ENCODE peak calls at places on chromosomes 13 and 19, in six cellular contexts. N, Y, I, D, L and Q are unnamed samples.

GRCh38 chr13:65855276-65855675 is 1374.9 kb downstream of the PCDH9 start:
- DNase-seq in D (no peak), L (no peak), Y (no peak), N (no peak), I (peak), Q (no peak)

GRCh38 chr19:5645409-5645808 is 22.5 kb downstream of the SAFB start:
- DNase-seq in D (no peak), Y (no peak), N (no peak), I (no peak), L (no peak), Q (no peak)

GRCh38 chr13:80037505-80037888 is 303.4 kb downstream of the SPRY2 start:
- DNase-seq in Y (no peak), L (no peak), D (no peak), N (peak), I (peak), Q (no peak)

GRCh38 chr13:48231080-48231479 is 1.9 kb upstream of the ITM2B start:
- DNase-seq in N (no peak), I (peak), D (no peak), Y (no peak), L (no peak), Q (no peak)

GRCh38 chr13:106348032-106348431 is 187.4 kb downstream of the EFNB2 start:
- DNase-seq in Y (no peak), D (no peak), L (no peak), I (peak), N (no peak), Q (no peak)

GRCh38 chr19:21164541-21164940 is 22.7 kb downstream of the ZNF431 start:
- DNase-seq in D (no peak), L (no peak), N (no peak), I (no peak), Y (no peak), Q (no peak)

GRCh38 chr19:8832132-8833021 is at the start of the genes MBD3L1 and ZNF558:
- DNase-seq in I (peak), D (peak), L (no peak), N (peak), Y (peak), Q (peak)

GRCh38 chr19:4640247-4641000 is 1.1 kb downstream of the TNFAIP8L1 start:
- DNase-seq in D (peak), I (no peak), L (no peak), N (no peak), Y (no peak), Q (no peak)

GRCh38 chr13:42275098-42275471 is 3.1 kb downstream of the AKAP11 start:
- DNase-seq in N (no peak), Y (no peak), L (no peak), D (no peak), I (no peak), Q (no peak)

GRCh38 chr19:8251025-8251472 is 41.9 kb downstream of the CERS4 start:
- DNase-seq in Y (peak), D (no peak), N (no peak), I (no peak), L (no peak), Q (no peak)

GRCh38 chr13:97780486-97780885 is 173.0 kb upstream of the IPO5 start:
- DNase-seq in L (no peak), Y (no peak), I (no peak), N (no peak), D (no peak), Q (no peak)

GRCh38 chr13:73708393-73708985 is 425.7 kb downstream of the KLF12 start:
- DNase-seq in Y (peak), N (peak), L (peak), D (no peak), I (peak), Q (no peak)

GRCh38 chr19:989381-990081 is 5.4 kb downstream of the WDR18 start:
- DNase-seq in D (no peak), I (no peak), N (no peak), Y (no peak), L (peak), Q (no peak)

GRCh38 chr19:57558525-57558924 is 1.1 kb downstream of the ZNF550 start:
- DNase-seq in Y (no peak), D (no peak), N (no peak), L (no peak), I (peak), Q (no peak)

GRCh38 chr19:4388171-4389063 is 11.9 kb downstream of the SH3GL1 start:
- DNase-seq in Y (peak), I (no peak), N (no peak), D (peak), L (no peak), Q (no peak)

GRCh38 chr13:22235285-22235949 is 564.5 kb downstream of the FGF9 start:
- DNase-seq in N (no peak), D (no peak), Y (no peak), I (no peak), L (no peak), Q (no peak)

GRCh38 chr13:78194904-78195639 is 276.4 kb upstream of the EDNRB start:
- DNase-seq in Y (no peak), L (no peak), D (no peak), I (peak), N (no peak), Q (no peak)

GRCh38 chr19:33621811-33622504 is at the start of gene CHST8:
- DNase-seq in I (peak), L (peak), N (no peak), Y (peak), D (no peak), Q (peak)

GRCh38 chr13:106865706-106866288 is 297.9 kb upstream of the ARGLU1 start:
- DNase-seq in I (no peak), N (no peak), L (no peak), Y (no peak), D (no peak), Q (no peak)

GRCh38 chr13:80199067-80199466 is 141.9 kb downstream of the SPRY2 start:
- DNase-seq in Y (no peak), I (no peak), N (no peak), L (no peak), D (no peak), Q (no peak)

GRCh38 chr13:31967155-31967554 is 64.4 kb upstream of the FRY start:
- DNase-seq in N (no peak), L (no peak), Y (no peak), D (no peak), I (no peak), Q (no peak)

GRCh38 chr13:91045351-91046034 is 302.0 kb upstream of the MIR17HG start:
- DNase-seq in N (no peak), I (no peak), Y (no peak), L (peak), D (no peak), Q (no peak)

GRCh38 chr19:16306728-16307402 is 17.8 kb upstream of the KLF2 start:
- DNase-seq in L (no peak), I (no peak), D (peak), Y (no peak), N (no peak), Q (no peak)

GRCh38 chr19:1466461-1467227 is 12.4 kb downstream of the C19orf25 start:
- DNase-seq in Y (no peak), D (no peak), N (no peak), L (no peak), I (no peak), Q (no peak)

GRCh38 chr19:14764401-14764800 is 14.0 kb downstream of the ADGRE2 start:
- DNase-seq in Y (no peak), I (no peak), L (no peak), D (peak), N (no peak), Q (no peak)

GRCh38 chr13:96899946-96900345 is 94.3 kb downstream of the OXGR1 start:
- DNase-seq in L (no peak), I (peak), Y (no peak), N (no peak), D (no peak), Q (no peak)

GRCh38 chr13:93190006-93190405 is 36.6 kb upstream of the GPC6 start:
- DNase-seq in Y (no peak), D (no peak), N (no peak), I (no peak), L (no peak), Q (no peak)

GRCh38 chr13:110716235-110716505 is 2.7 kb downstream of the ING1 start:
- DNase-seq in D (no peak), I (peak), L (no peak), N (no peak), Y (peak), Q (no peak)

GRCh38 chr19:17966497-17967257 is at the start of gene KCNN1:
- DNase-seq in L (peak), N (no peak), D (no peak), I (no peak), Y (no peak), Q (no peak)

GRCh38 chr13:40170091-40170490 is 496.4 kb downstream of the FOXO1 start:
- DNase-seq in I (no peak), N (no peak), Y (no peak), D (no peak), L (no peak), Q (no peak)

GRCh38 chr13:45441633-45442032 is 23.1 kb upstream of the COG3 start:
- DNase-seq in I (peak), L (no peak), Y (no peak), N (no peak), D (no peak), Q (no peak)

GRCh38 chr13:75365724-75366173 is 116.2 kb downstream of the TBC1D4 start:
- DNase-seq in N (no peak), D (no peak), L (no peak), Y (no peak), I (peak), Q (no peak)

GRCh38 chr19:45211751-45212381 is 33.3 kb downstream of the BLOC1S3 start:
- DNase-seq in Y (peak), L (no peak), N (no peak), D (peak), I (no peak), Q (no peak)

GRCh38 chr13:101150998-101151397 is 265.3 kb downstream of the NALCN start:
- DNase-seq in N (no peak), Y (no peak), I (peak), D (no peak), L (no peak), Q (no peak)

GRCh38 chr13:101157261-101157660 is 259.0 kb downstream of the NALCN start:
- DNase-seq in L (no peak), I (no peak), D (no peak), Y (no peak), N (no peak), Q (no peak)

GRCh38 chr13:101152184-101152583 is 264.1 kb downstream of the NALCN start:
- DNase-seq in D (no peak), N (no peak), L (no peak), Y (no peak), I (no peak), Q (no peak)

GRCh38 chr13:101155920-101156319 is 260.4 kb downstream of the NALCN start:
- DNase-seq in I (no peak), N (no peak), D (no peak), L (no peak), Y (no peak), Q (no peak)
- TF ChIP-seq CTCF in I (peak), N (peak), D (peak), L (peak), Y (no peak), Q (peak)

DNA sequence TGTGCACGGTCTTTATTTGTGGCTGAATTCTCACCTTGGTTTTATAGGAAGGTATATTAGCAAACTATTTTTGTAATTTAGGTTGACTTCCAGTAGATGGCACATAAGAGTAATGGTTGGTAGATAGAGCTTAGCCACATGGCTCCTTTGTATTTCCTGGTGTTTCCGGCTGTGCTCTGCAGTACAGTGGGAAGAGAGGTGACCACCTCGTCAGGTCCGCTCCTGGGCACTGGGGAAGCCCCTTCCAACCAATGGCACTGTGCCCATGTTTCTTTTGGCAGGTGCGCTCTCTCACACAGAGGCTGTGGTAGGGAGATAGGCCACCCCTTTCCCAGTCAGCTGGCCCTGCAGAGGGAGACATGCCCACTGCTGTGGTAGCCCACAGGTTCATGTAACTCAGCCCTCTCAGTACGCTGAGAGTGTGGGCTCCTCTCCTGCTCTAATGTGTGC is 74.3 kb upstream of the ATP12A start:
- DNase-seq in Y (no peak), I (peak), N (no peak), L (no peak), D (no peak), Q (no peak)
- TF ChIP-seq CTCF in Y (no peak), I (peak), N (peak), L (no peak), D (no peak), Q (peak)

GRCh38 chr19:38698225-38699026 is 45.8 kb downstream of the CAPN12 start:
- DNase-seq in L (no peak), I (no peak), Y (no peak), N (no peak), D (no peak), Q (no peak)
- TF ChIP-seq CTCF in L (no peak), I (no peak), Y (no peak), N (no peak), D (no peak), Q (no peak)

GRCh38 chr19:43759515-43759914 is 4.8 kb upstream of the SMG9 start:
- DNase-seq in N (peak), D (no peak), L (no peak), I (peak), Y (no peak), Q (no peak)
- TF ChIP-seq CTCF in N (peak), D (no peak), L (no peak), I (peak), Y (no peak), Q (peak)

DNA sequence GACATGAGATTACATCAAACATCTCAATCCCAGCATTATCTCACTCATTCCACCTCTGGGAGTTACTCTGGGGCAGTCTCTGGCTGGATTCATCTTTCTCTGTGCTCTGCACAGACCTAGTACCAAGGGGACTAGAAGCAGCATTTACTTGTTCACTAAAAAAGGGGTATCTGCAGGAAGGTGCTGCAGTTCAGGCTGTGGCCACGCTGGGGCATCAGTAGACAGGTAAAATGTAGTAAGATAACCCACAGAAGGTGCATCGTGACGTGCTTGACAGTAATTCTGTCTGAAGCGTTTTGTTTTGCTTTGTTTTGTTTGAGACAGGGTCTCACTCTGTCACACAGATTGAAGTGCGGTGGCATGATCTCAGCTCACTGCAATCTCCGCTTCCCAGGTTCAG is 29.3 kb downstream of the ZNF564 start:
- DNase-seq in D (no peak), I (no peak), L (no peak), N (no peak), Y (no peak), Q (no peak)
- TF ChIP-seq CTCF in D (no peak), I (no peak), L (no peak), N (no peak), Y (no peak), Q (no peak)

GRCh38 chr19:35247526-35248309 is 1.1 kb upstream of the LSR start:
- DNase-seq in Y (peak), D (peak), I (no peak), L (peak), N (no peak), Q (no peak)
- TF ChIP-seq CTCF in Y (no peak), D (peak), I (no peak), L (no peak), N (peak), Q (no peak)